ENCODE peak calls at places on chromosomes 7 and 10, in five cellular contexts. V is psoas muscle; E is activated T-helper 1 cell treated with anti-CD3 and anti-CD28 coated beads, Interleukin-12 subunit alpha, Interleukin-12 subunit beta, Interleukin-2, Interleukin-4 antibody, amounts not matched to agents 30 ng/mL and 10 ng/mL and 1 ng/mL, durations not matched to agents 14 hours and 24 hours and 36 hours; N is naive B cell; U is activated CD4-positive, alpha-beta T cell treated with anti-CD3 and anti-CD28 coated beads, Interleukin-2, amount 50 U/mL, for 4 hours. Z is an unnamed sample.

GRCh38 chr7:41886906-41887311 is 184.0 kb upstream of the INHBA start:
- DNase-seq in N (no peak), U (no peak), E (no peak), V (peak; percentile 83), Z (no peak)

GRCh38 chr10:7957591-7957990 is 96.9 kb upstream of the GATA3 start:
- DNase-seq in U (no peak), N (no peak), V (no peak), E (no peak), Z (no peak)

GRCh38 chr10:44948713-44949112 is 10.9 kb upstream of the RASSF4 start:
- DNase-seq in N (no peak), U (no peak), V (no peak), E (no peak), Z (no peak)

GRCh38 chr7:88842217-88842616 is 46.7 kb upstream of the TEX47 start:
- DNase-seq in N (no peak), E (no peak), U (no peak), V (no peak), Z (no peak)

GRCh38 chr10:82814635-82815034 is 939.6 kb downstream of the NRG3 start:
- DNase-seq in E (no peak), U (no peak), V (no peak), N (no peak), Z (no peak)

GRCh38 chr10:95860486-95861040 is 47.2 kb upstream of the CC2D2B start:
- DNase-seq in E (no peak), N (no peak), U (no peak), V (no peak), Z (no peak)

GRCh38 chr10:380313-380955 is 245.2 kb downstream of the ZMYND11 start:
- DNase-seq in V (no peak), N (no peak), U (no peak), E (no peak), Z (no peak)

GRCh38 chr10:71486465-71487114 is 89.9 kb downstream of the CDH23 start:
- DNase-seq in N (no peak), U (peak; percentile 8), E (no peak), V (no peak), Z (peak; percentile 17)

GRCh38 chr10:93680414-93681047 is 21.9 kb downstream of the FRA10AC1 start:
- DNase-seq in N (no peak), E (no peak), V (no peak), U (no peak), Z (peak; percentile 19)

GRCh38 chr7:151671514-151671913 is 151.8 kb upstream of the RHEB start:
- DNase-seq in N (no peak), V (no peak), U (no peak), E (no peak), Z (no peak)

GRCh38 chr10:71381611-71382010 is 15.1 kb upstream of the CDH23 start:
- DNase-seq in U (no peak), N (no peak), V (no peak), E (no peak), Z (no peak)

GRCh38 chr7:26013551-26014083 is 138.4 kb upstream of the NFE2L3 start:
- DNase-seq in V (no peak), N (no peak), U (no peak), E (no peak), Z (no peak)

GRCh38 chr7:52100-52499 is 140.3 kb upstream of the FAM20C start:
- DNase-seq in V (no peak), E (no peak), U (no peak), N (no peak), Z (no peak)

GRCh38 chr10:84244651-84245270 is at the start of gene RGR:
- DNase-seq in U (no peak), N (no peak), V (peak; percentile 68), E (no peak), Z (no peak)

GRCh38 chr10:128147064-128147463 is 20.8 kb upstream of the MKI67 start:
- DNase-seq in N (peak; percentile 79), V (no peak), U (no peak), E (no peak), Z (no peak)

GRCh38 chr10:89414879-89415821 is 782 bp downstream of the IFIT5 start:
- DNase-seq in U (peak; percentile 29), N (peak; percentile 66), E (peak; percentile 27), V (peak; percentile 73), Z (no peak)

GRCh38 chr10:91843083-91843482 is 44.9 kb downstream of the TNKS2 start:
- DNase-seq in N (no peak), U (no peak), E (no peak), V (no peak), Z (no peak)

GRCh38 chr7:39621261-39621660 is 2.1 kb upstream of the RALA start:
- DNase-seq in U (no peak), V (no peak), N (no peak), E (no peak), Z (no peak)

GRCh38 chr10:70558871-70559810 is 43.4 kb downstream of the PRF1 start:
- DNase-seq in U (peak; percentile 58), V (peak; percentile 63), N (no peak), E (peak; percentile 50), Z (peak; percentile 35)

GRCh38 chr7:85600425-85600824 is 413.6 kb upstream of the SEMA3D start:
- DNase-seq in U (no peak), E (no peak), V (no peak), N (no peak), Z (no peak)